ENCODE peak calls at places on chromosomes 7 and 10, in five cellular contexts. One of them, this sample, is unnamed.

GRCh38 chr10:99920901-99921300 is 88.8 kb downstream of the DNMBP start:
- DNase-seq in lower lobe of right lung: no peak
- DNase-seq in pancreas: no peak
- DNase-seq in fibroblast of lung: peak
- DNase-seq in cardiac muscle cell: no peak
- DNase-seq in this sample: no peak

GRCh38 chr10:122587099-122587725 is 26.7 kb downstream of the DMBT1 start:
- DNase-seq in pancreas: no peak
- DNase-seq in lower lobe of right lung: no peak
- DNase-seq in fibroblast of lung: no peak
- DNase-seq in cardiac muscle cell: no peak
- DNase-seq in this sample: no peak

GRCh38 chr10:59003203-59003602 is 173.2 kb upstream of the PHYHIPL start:
- DNase-seq in lower lobe of right lung: no peak
- DNase-seq in cardiac muscle cell: no peak
- DNase-seq in fibroblast of lung: no peak
- DNase-seq in pancreas: no peak
- DNase-seq in this sample: no peak

GRCh38 chr7:148129023-148129422 is 461.5 kb upstream of the C7orf33 start:
- DNase-seq in fibroblast of lung: no peak
- DNase-seq in lower lobe of right lung: no peak
- DNase-seq in pancreas: no peak
- DNase-seq in cardiac muscle cell: no peak
- DNase-seq in this sample: no peak

GRCh38 chr10:11177926-11178453 is 160.3 kb downstream of the CELF2 start:
- DNase-seq in fibroblast of lung: no peak
- DNase-seq in pancreas: no peak
- DNase-seq in lower lobe of right lung: peak
- DNase-seq in cardiac muscle cell: peak
- DNase-seq in this sample: no peak

GRCh38 chr7:66326501-66327180 is 121.5 kb downstream of the TPST1 start:
- DNase-seq in pancreas: no peak
- DNase-seq in cardiac muscle cell: no peak
- DNase-seq in fibroblast of lung: peak
- DNase-seq in lower lobe of right lung: no peak
- DNase-seq in this sample: no peak

GRCh38 chr7:117072620-117073118 is 119.4 kb downstream of the ST7 start:
- DNase-seq in cardiac muscle cell: peak
- DNase-seq in lower lobe of right lung: peak
- DNase-seq in pancreas: peak
- DNase-seq in fibroblast of lung: peak
- DNase-seq in this sample: peak

GRCh38 chr10:81034376-81034775 is 496.7 kb downstream of the SH2D4B start:
- DNase-seq in fibroblast of lung: no peak
- DNase-seq in cardiac muscle cell: no peak
- DNase-seq in pancreas: no peak
- DNase-seq in lower lobe of right lung: no peak
- DNase-seq in this sample: no peak

GRCh38 chr7:38374507-38374906 is 101.1 kb upstream of the TARP start:
- DNase-seq in pancreas: no peak
- DNase-seq in cardiac muscle cell: peak
- DNase-seq in lower lobe of right lung: no peak
- DNase-seq in fibroblast of lung: peak
- DNase-seq in this sample: no peak
- TF ChIP-seq CTCF in pancreas: peak
- TF ChIP-seq CTCF in cardiac muscle cell: peak
- TF ChIP-seq CTCF in lower lobe of right lung: peak
- TF ChIP-seq CTCF in fibroblast of lung: peak
- TF ChIP-seq CTCF in this sample: peak

DNA sequence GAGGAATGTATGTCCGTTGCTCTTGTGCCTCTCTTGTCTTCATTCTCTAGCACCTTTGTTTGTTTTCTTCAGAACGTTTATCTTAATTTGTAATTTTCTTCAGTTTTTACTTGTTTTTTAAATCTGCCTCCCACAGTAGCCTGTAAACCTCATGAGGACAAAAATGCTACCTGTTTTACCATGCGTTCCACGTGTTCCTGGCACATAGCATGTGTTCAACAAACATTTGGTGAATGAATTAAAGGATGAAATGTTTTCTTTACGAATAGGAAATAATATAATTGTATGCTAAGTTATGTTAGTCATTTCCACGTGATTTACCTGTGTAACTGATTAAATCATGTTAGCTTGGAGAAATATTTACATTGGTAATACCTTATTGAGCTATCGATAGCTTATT is 2.2 kb downstream of the RBM33 start:
- DNase-seq in lower lobe of right lung: no peak
- DNase-seq in fibroblast of lung: no peak
- DNase-seq in pancreas: no peak
- DNase-seq in cardiac muscle cell: no peak
- DNase-seq in this sample: no peak
- H3K4me3 ChIP-seq in lower lobe of right lung: peak
- H3K4me3 ChIP-seq in fibroblast of lung: peak
- H3K4me3 ChIP-seq in pancreas: no peak
- H3K4me3 ChIP-seq in cardiac muscle cell: peak
- H3K4me3 ChIP-seq in this sample: no peak

DNA sequence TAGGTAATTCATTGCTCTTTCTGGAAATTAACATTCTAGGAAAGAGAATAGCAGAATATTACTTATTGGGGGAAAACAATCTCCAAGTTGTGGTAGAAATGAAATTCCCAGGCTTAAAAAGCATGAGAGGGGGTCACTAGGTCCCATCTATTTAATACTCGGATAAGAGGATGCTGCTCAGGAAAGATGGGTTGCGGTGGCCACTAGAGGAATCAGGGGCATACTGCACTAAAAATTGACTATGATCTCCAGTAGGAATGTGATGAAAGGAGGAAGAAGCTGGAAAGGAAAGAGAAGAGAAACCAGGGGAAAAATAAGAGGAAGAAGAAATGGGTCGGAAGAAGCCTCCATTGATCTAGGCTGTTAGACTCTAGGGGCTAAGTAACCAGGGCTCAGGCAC is 192.8 kb downstream of the GPAM start:
- DNase-seq in fibroblast of lung: no peak
- DNase-seq in lower lobe of right lung: no peak
- DNase-seq in cardiac muscle cell: no peak
- DNase-seq in pancreas: no peak
- DNase-seq in this sample: no peak
- TF ChIP-seq CTCF in fibroblast of lung: no peak
- TF ChIP-seq CTCF in lower lobe of right lung: no peak
- TF ChIP-seq CTCF in cardiac muscle cell: no peak
- TF ChIP-seq CTCF in pancreas: no peak
- TF ChIP-seq CTCF in this sample: no peak

GRCh38 chr7:15687645-15688025 is 1.2 kb upstream of the MEOX2 start:
- DNase-seq in cardiac muscle cell: peak
- DNase-seq in pancreas: no peak
- DNase-seq in fibroblast of lung: no peak
- DNase-seq in lower lobe of right lung: no peak
- DNase-seq in this sample: no peak
- H3K4me3 ChIP-seq in cardiac muscle cell: peak
- H3K4me3 ChIP-seq in pancreas: no peak
- H3K4me3 ChIP-seq in fibroblast of lung: peak
- H3K4me3 ChIP-seq in lower lobe of right lung: peak
- H3K4me3 ChIP-seq in this sample: peak

GRCh38 chr7:42181566-42181965 is 55.4 kb downstream of the GLI3 start:
- DNase-seq in pancreas: no peak
- DNase-seq in lower lobe of right lung: no peak
- DNase-seq in cardiac muscle cell: no peak
- DNase-seq in fibroblast of lung: no peak
- DNase-seq in this sample: no peak

GRCh38 chr7:42185726-42186125 is 51.3 kb downstream of the GLI3 start:
- DNase-seq in pancreas: no peak
- DNase-seq in lower lobe of right lung: no peak
- DNase-seq in cardiac muscle cell: no peak
- DNase-seq in fibroblast of lung: no peak
- DNase-seq in this sample: no peak

GRCh38 chr7:42189535-42189934 is 47.5 kb downstream of the GLI3 start:
- DNase-seq in cardiac muscle cell: no peak
- DNase-seq in lower lobe of right lung: no peak
- DNase-seq in pancreas: no peak
- DNase-seq in fibroblast of lung: peak
- DNase-seq in this sample: no peak

GRCh38 chr7:42183547-42183946 is 53.5 kb downstream of the GLI3 start:
- DNase-seq in fibroblast of lung: peak
- DNase-seq in pancreas: no peak
- DNase-seq in cardiac muscle cell: no peak
- DNase-seq in lower lobe of right lung: no peak
- DNase-seq in this sample: no peak

GRCh38 chr7:42186181-42186580 is 50.8 kb downstream of the GLI3 start:
- DNase-seq in cardiac muscle cell: peak
- DNase-seq in lower lobe of right lung: no peak
- DNase-seq in fibroblast of lung: no peak
- DNase-seq in pancreas: no peak
- DNase-seq in this sample: no peak
- TF ChIP-seq CTCF in cardiac muscle cell: peak
- TF ChIP-seq CTCF in lower lobe of right lung: peak
- TF ChIP-seq CTCF in fibroblast of lung: peak
- TF ChIP-seq CTCF in pancreas: peak
- TF ChIP-seq CTCF in this sample: peak

GRCh38 chr10:116787018-116787674 is 44.8 kb upstream of the HSPA12A start:
- DNase-seq in lower lobe of right lung: no peak
- DNase-seq in fibroblast of lung: no peak
- DNase-seq in pancreas: no peak
- DNase-seq in cardiac muscle cell: no peak
- DNase-seq in this sample: no peak

GRCh38 chr10:116785867-116786266 is 43.5 kb upstream of the HSPA12A start:
- DNase-seq in fibroblast of lung: no peak
- DNase-seq in lower lobe of right lung: no peak
- DNase-seq in pancreas: no peak
- DNase-seq in cardiac muscle cell: no peak
- DNase-seq in this sample: no peak

GRCh38 chr10:116785282-116785681 is 42.9 kb upstream of the HSPA12A start:
- DNase-seq in pancreas: no peak
- DNase-seq in fibroblast of lung: no peak
- DNase-seq in lower lobe of right lung: no peak
- DNase-seq in cardiac muscle cell: no peak
- DNase-seq in this sample: no peak

GRCh38 chr10:116784651-116785050 is 42.3 kb upstream of the HSPA12A start:
- DNase-seq in fibroblast of lung: no peak
- DNase-seq in pancreas: no peak
- DNase-seq in lower lobe of right lung: no peak
- DNase-seq in cardiac muscle cell: no peak
- DNase-seq in this sample: no peak

GRCh38 chr10:116787893-116788665 is 45.7 kb upstream of the HSPA12A start:
- DNase-seq in pancreas: peak
- DNase-seq in fibroblast of lung: peak
- DNase-seq in cardiac muscle cell: peak
- DNase-seq in lower lobe of right lung: peak
- DNase-seq in this sample: peak
- H3K4me3 ChIP-seq in pancreas: no peak
- H3K4me3 ChIP-seq in fibroblast of lung: peak
- H3K4me3 ChIP-seq in cardiac muscle cell: no peak
- H3K4me3 ChIP-seq in lower lobe of right lung: peak
- H3K4me3 ChIP-seq in this sample: peak

GRCh38 chr7:88350118-88350517 is 43.4 kb upstream of the STEAP4 start:
- DNase-seq in cardiac muscle cell: no peak
- DNase-seq in fibroblast of lung: no peak
- DNase-seq in lower lobe of right lung: no peak
- DNase-seq in pancreas: no peak
- DNase-seq in this sample: no peak
- TF ChIP-seq CTCF in cardiac muscle cell: no peak
- TF ChIP-seq CTCF in fibroblast of lung: no peak
- TF ChIP-seq CTCF in lower lobe of right lung: no peak
- TF ChIP-seq CTCF in pancreas: no peak
- TF ChIP-seq CTCF in this sample: no peak

DNA sequence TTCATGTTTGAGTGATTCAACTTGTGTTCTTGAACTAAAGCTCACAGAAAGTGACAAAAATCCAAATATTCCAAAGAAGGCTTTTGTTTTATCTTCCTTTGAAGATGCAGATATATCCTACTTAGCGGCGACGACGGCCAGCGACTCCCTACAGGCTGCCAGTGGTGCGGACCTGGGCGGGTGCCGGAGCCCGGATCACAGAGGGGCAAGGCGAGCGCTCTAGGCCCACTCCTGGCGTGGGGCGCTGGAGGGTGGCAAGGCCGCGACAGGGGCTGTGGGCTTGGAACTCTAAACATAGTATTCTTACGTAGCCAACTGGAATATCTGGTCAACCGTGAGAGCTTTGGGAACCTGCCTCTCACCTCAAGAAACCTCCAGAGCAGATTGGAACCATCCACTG is 914 bp upstream of the GIMAP7 start:
- DNase-seq in pancreas: no peak
- DNase-seq in lower lobe of right lung: no peak
- DNase-seq in fibroblast of lung: no peak
- DNase-seq in cardiac muscle cell: no peak
- DNase-seq in this sample: no peak
- H3K4me3 ChIP-seq in pancreas: no peak
- H3K4me3 ChIP-seq in lower lobe of right lung: peak
- H3K4me3 ChIP-seq in fibroblast of lung: no peak
- H3K4me3 ChIP-seq in cardiac muscle cell: no peak
- H3K4me3 ChIP-seq in this sample: peak

GRCh38 chr7:12030116-12030515 is 181.0 kb upstream of the TMEM106B start:
- DNase-seq in cardiac muscle cell: no peak
- DNase-seq in fibroblast of lung: no peak
- DNase-seq in lower lobe of right lung: no peak
- DNase-seq in pancreas: no peak
- DNase-seq in this sample: no peak
- TF ChIP-seq CTCF in cardiac muscle cell: no peak
- TF ChIP-seq CTCF in fibroblast of lung: no peak
- TF ChIP-seq CTCF in lower lobe of right lung: no peak
- TF ChIP-seq CTCF in pancreas: no peak
- TF ChIP-seq CTCF in this sample: no peak

This sample was measured in upper lobe of right lung.